ENCODE peak calls at places on chromosome 4, in four cellular contexts. U, K, D and Q are unnamed samples.
A peak's percentile ranks its signal among the peaks of the same experiment; 100 is the strongest.

GRCh38 chr4:145260091-145260490 is 79.7 kb upstream of the OTUD4 start:
- DNase-seq in U (no peak), K (no peak), D (no peak), Q (no peak)

GRCh38 chr4:72604324-72604723 is 35.3 kb upstream of the ADAMTS3 start:
- DNase-seq in U (no peak), K (no peak), D (no peak), Q (no peak)

GRCh38 chr4:1022739-1023066 is 11.3 kb downstream of the FGFRL1 start:
- DNase-seq in U (no peak), K (no peak), D (no peak), Q (no peak)

GRCh38 chr4:77699731-77700210 is 94.2 kb downstream of the CXCL13 start:
- DNase-seq in U (peak; percentile 13), K (no peak), D (peak; percentile 74), Q (peak; percentile 21)

GRCh38 chr4:183505556-183506388 is 914 bp downstream of the ING2 start:
- DNase-seq in U (peak; percentile 79), K (peak; percentile 42), D (peak; percentile 82), Q (peak; percentile 71)

GRCh38 chr4:185566972-185567749 is 31.9 kb upstream of the PDLIM3 start:
- DNase-seq in U (no peak), K (no peak), D (peak; percentile 78), Q (no peak)

GRCh38 chr4:15451866-15452765 is 17.6 kb upstream of the CC2D2A start:
- DNase-seq in U (no peak), K (no peak), D (no peak), Q (no peak)

GRCh38 chr4:93178279-93178678 is 650.3 kb upstream of the ATOH1 start:
- DNase-seq in U (no peak), K (no peak), D (no peak), Q (no peak)

GRCh38 chr4:2462218-2462991 is 6.5 kb upstream of the RNF4 start:
- DNase-seq in U (peak; percentile 83), K (no peak), D (peak; percentile 30), Q (peak; percentile 78)

GRCh38 chr4:81343046-81343445 is 128.0 kb upstream of the PRKG2 start:
- DNase-seq in U (no peak), K (no peak), D (no peak), Q (no peak)

GRCh38 chr4:184383497-184384055 is 90.8 kb downstream of the IRF2 start:
- DNase-seq in U (no peak), K (no peak), D (peak; percentile 27), Q (no peak)

GRCh38 chr4:119082661-119083060 is 53.0 kb upstream of the MYOZ2 start:
- DNase-seq in U (no peak), K (no peak), D (no peak), Q (no peak)
- TF ChIP-seq FOXK2 in U (no peak), K (no peak), D (no peak), Q (no peak)

GRCh38 chr4:10619220-10619619 is 65.3 kb downstream of the CLNK start:
- DNase-seq in U (no peak), K (no peak), D (no peak), Q (no peak)
- TF ChIP-seq SP1 in U (no peak), K (no peak), D (no peak), Q (no peak)

GRCh38 chr4:26076000-26076587 is 162.1 kb downstream of the SMIM20 start:
- DNase-seq in U (no peak), K (peak; percentile 84), D (no peak), Q (no peak)
- TF ChIP-seq FOXK2 in U (no peak), K (no peak), D (no peak), Q (no peak)

GRCh38 chr4:147479817-147480216 is 1.1 kb upstream of the EDNRA start:
- DNase-seq in U (no peak), K (no peak), D (no peak), Q (no peak)

GRCh38 chr4:147481577-147482109 is 746 bp downstream of the EDNRA start:
- DNase-seq in U (no peak), K (no peak), D (no peak), Q (peak; percentile 12)

GRCh38 chr4:147479376-147479775 is 1.5 kb upstream of the EDNRA start:
- DNase-seq in U (no peak), K (no peak), D (no peak), Q (no peak)

GRCh38 chr4:147480891-147481576 is at the start of gene EDNRA:
- DNase-seq in U (no peak), K (no peak), D (no peak), Q (peak; percentile 53)

GRCh38 chr4:147480502-147480890 is 401 bp upstream of the EDNRA start:
- DNase-seq in U (no peak), K (no peak), D (no peak), Q (no peak)
- TF ChIP-seq SP1 in U (no peak), K (no peak), D (no peak), Q (no peak)

GRCh38 chr4:162017863-162018262 is 145.9 kb downstream of the FSTL5 start:
- DNase-seq in U (no peak), K (no peak), D (no peak), Q (no peak)

GRCh38 chr4:162016991-162017390 is 146.8 kb downstream of the FSTL5 start:
- DNase-seq in U (no peak), K (no peak), D (no peak), Q (no peak)

GRCh38 chr4:162010362-162010761 is 153.4 kb downstream of the FSTL5 start:
- DNase-seq in U (no peak), K (no peak), D (no peak), Q (no peak)

GRCh38 chr4:162011039-162011438 is 152.8 kb downstream of the FSTL5 start:
- DNase-seq in U (no peak), K (no peak), D (no peak), Q (no peak)

DNA sequence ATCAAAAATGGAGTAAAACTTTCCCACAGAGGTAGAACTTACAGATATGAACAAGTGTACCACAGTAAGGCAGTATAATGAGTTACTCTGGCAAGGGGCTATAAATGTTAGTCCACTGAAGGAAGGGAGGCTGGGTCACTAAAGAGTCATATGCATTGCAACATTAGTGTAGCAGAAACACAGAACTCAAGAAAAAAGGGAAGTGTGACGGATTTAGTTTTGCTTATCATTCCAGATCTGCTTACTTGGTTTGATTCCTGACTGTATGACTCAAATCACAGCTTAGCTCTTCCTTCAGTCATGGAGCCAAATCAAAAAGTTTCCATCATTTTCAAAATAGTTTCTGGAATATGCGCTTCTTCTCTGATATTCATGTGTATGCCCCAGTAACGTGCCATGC is 148.7 kb downstream of the FSTL5 start:
- DNase-seq in U (no peak), K (no peak), D (no peak), Q (no peak)
- TF ChIP-seq FOXK2 in U (no peak), K (no peak), D (no peak), Q (no peak)

DNA sequence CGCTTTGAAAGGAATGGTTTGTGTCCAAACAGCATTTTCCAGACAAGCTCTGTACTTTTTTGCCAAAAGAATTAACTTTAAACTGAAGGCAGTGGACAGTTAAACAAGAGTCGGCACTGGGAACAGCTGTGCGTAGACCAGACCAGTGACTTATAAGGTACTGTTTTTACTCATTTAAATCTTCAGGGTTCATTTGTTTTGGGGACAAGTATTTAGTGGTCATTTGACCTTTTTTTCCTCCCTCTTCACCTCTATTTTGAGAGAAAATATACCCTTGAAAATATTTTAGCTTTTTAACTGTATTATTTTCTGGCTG is 303.8 kb downstream of the ARHGAP24 start:
- DNase-seq in U (no peak), K (no peak), D (no peak), Q (no peak)
- TF ChIP-seq SP1 in U (no peak), K (no peak), D (no peak), Q (no peak)